ENCODE peak calls at places on chromosomes 1 and 21, in five cellular contexts. Z is fibroblast of lung; F is AG04449; G is sigmoid colon; H is CD4-positive, alpha-beta T cell. K is an unnamed sample.
A peak's percentile ranks its signal among the peaks of the same experiment; 100 is the strongest.

GRCh38 chr1:15617173-15617873 is at the start of gene DDI2:
- DNase-seq in F (peak; percentile 83), Z (peak; percentile 97), H (peak; percentile 88), G (peak; percentile 98), K (peak; percentile 94)

GRCh38 chr1:31397360-31398095 is 15.5 kb upstream of the SERINC2 start:
- DNase-seq in G (no peak), H (no peak), F (no peak), Z (no peak), K (no peak)

GRCh38 chr1:111249960-111250359 is 22.4 kb downstream of the CHI3L2 start:
- DNase-seq in G (no peak), F (no peak), Z (no peak), H (no peak), K (no peak)

GRCh38 chr21:28215214-28215954 is 777.3 kb downstream of the LTN1 start:
- DNase-seq in G (no peak), H (no peak), F (peak; percentile 26), Z (peak; percentile 63), K (peak; percentile 57)

GRCh38 chr1:27562021-27562420 is 41.9 kb downstream of the AHDC1 start:
- DNase-seq in F (no peak), G (no peak), Z (no peak), H (no peak), K (no peak)

GRCh38 chr1:19651141-19651737 is 7.1 kb downstream of the NBL1 start:
- DNase-seq in H (peak; percentile 36), G (peak; percentile 84), Z (peak; percentile 56), F (no peak), K (peak; percentile 22)

GRCh38 chr1:89762431-89762800 is 58.4 kb upstream of the LRRC8D start:
- DNase-seq in G (no peak), F (no peak), H (no peak), Z (no peak), K (no peak)

GRCh38 chr1:39026947-39027507 is 877 bp downstream of the NDUFS5 start:
- DNase-seq in H (no peak), G (no peak), Z (no peak), F (no peak), K (no peak)

GRCh38 chr1:157274698-157275534 is 136.7 kb upstream of the ETV3 start:
- DNase-seq in H (no peak), F (peak; percentile 9), Z (peak; percentile 6), G (no peak), K (no peak)

GRCh38 chr21:37139902-37140301 is 66.8 kb downstream of the TTC3 start:
- DNase-seq in H (no peak), G (no peak), F (peak; percentile 61), Z (peak; percentile 77), K (no peak)

GRCh38 chr1:16900771-16901170 is 5.0 kb downstream of the RNU1-2 start:
- DNase-seq in H (no peak), Z (no peak), F (no peak), G (no peak), K (no peak)

GRCh38 chr1:21647431-21648373 is 21.5 kb downstream of the RAP1GAP start:
- DNase-seq in Z (peak; percentile 55), F (no peak), H (no peak), G (no peak), K (no peak)

GRCh38 chr21:42456457-42456856 is 39.6 kb downstream of the RSPH1 start:
- DNase-seq in Z (no peak), F (no peak), H (peak; percentile 33), G (no peak), K (no peak)

GRCh38 chr21:16426936-16427335 is 697.2 kb downstream of the USP25 start:
- DNase-seq in Z (no peak), H (no peak), G (no peak), F (no peak), K (no peak)

GRCh38 chr1:184486761-184487445 is 100.1 kb downstream of the C1orf21 start:
- DNase-seq in G (no peak), F (no peak), H (no peak), Z (no peak), K (no peak)

GRCh38 chr1:22529901-22530621 is 33.2 kb upstream of the EPHA8 start:
- DNase-seq in Z (peak; percentile 24), F (no peak), G (peak; percentile 69), H (no peak), K (peak; percentile 10)

GRCh38 chr1:200372095-200372884 is 37.5 kb downstream of the ZNF281 start:
- DNase-seq in H (no peak), Z (peak; percentile 67), G (no peak), F (peak; percentile 79), K (no peak)

GRCh38 chr1:24987875-24988559 is 57.9 kb upstream of the RUNX3 start:
- DNase-seq in F (no peak), H (no peak), Z (no peak), G (no peak), K (no peak)

GRCh38 chr1:167947733-167948132 is 10.9 kb upstream of the MPC2 start:
- DNase-seq in F (no peak), Z (no peak), H (no peak), G (no peak), K (no peak)

GRCh38 chr21:31156662-31157061 is 118.4 kb upstream of the KRTAP19-8 start:
- DNase-seq in Z (no peak), F (no peak), G (no peak), H (no peak), K (no peak)

GRCh38 chr1:156626079-156626438 is 6.8 kb downstream of the HAPLN2 start:
- DNase-seq in F (no peak), Z (no peak), G (no peak), H (no peak), K (no peak)

GRCh38 chr1:231550448-231550781 is 21.9 kb downstream of the TSNAX start:
- DNase-seq in G (no peak), H (no peak), Z (no peak), F (no peak), K (no peak)

GRCh38 chr1:194466706-194467105 is 1280.3 kb upstream of the B3GALT2 start:
- DNase-seq in Z (peak; percentile 6), H (no peak), G (no peak), F (no peak), K (no peak)

GRCh38 chr1:229430761-229431269 is 3.1 kb downstream of the ACTA1 start:
- DNase-seq in F (no peak), G (no peak), Z (peak; percentile 52), H (no peak), K (no peak)

GRCh38 chr1:30759718-30760281 is 2.2 kb upstream of the LAPTM5 start:
- DNase-seq in Z (no peak), F (no peak), H (peak; percentile 60), G (no peak), K (no peak)

GRCh38 chr1:180178511-180179161 is 24.0 kb downstream of the QSOX1 start:
- DNase-seq in H (peak; percentile 46), Z (peak; percentile 65), G (peak; percentile 81), F (no peak), K (no peak)

GRCh38 chr1:155052412-155053400 is 1.6 kb downstream of the ADAM15 start:
- DNase-seq in Z (no peak), G (no peak), H (no peak), F (no peak), K (no peak)
- TF ChIP-seq CTCF in Z (no peak), G (no peak), H (peak; percentile 23), F (peak; percentile 39), K (peak; percentile 35)

GRCh38 chr1:1552263-1552639 is 11.8 kb upstream of the TMEM240 start:
- DNase-seq in F (no peak), G (no peak), H (no peak), Z (no peak), K (no peak)

GRCh38 chr1:1551524-1552262 is 11.3 kb upstream of the TMEM240 start:
- DNase-seq in F (no peak), Z (no peak), G (no peak), H (no peak), K (no peak)

GRCh38 chr1:1550087-1550486 is 9.7 kb upstream of the TMEM240 start:
- DNase-seq in G (no peak), H (no peak), F (no peak), Z (no peak), K (no peak)

GRCh38 chr1:1548591-1548990 is 8.2 kb upstream of the TMEM240 start:
- DNase-seq in H (no peak), F (no peak), Z (no peak), G (no peak), K (no peak)

GRCh38 chr1:1550591-1551432 is 10.4 kb upstream of the TMEM240 start:
- DNase-seq in H (no peak), F (no peak), G (no peak), Z (peak; percentile 69), K (no peak)
- TF ChIP-seq CTCF in H (no peak), F (peak; percentile 38), G (no peak), Z (peak; percentile 58), K (peak; percentile 45)

GRCh38 chr1:225004396-225004795 is 74.9 kb downstream of the DNAH14 start:
- DNase-seq in Z (no peak), F (no peak), G (no peak), H (no peak), K (no peak)
- TF ChIP-seq CTCF in Z (no peak), F (no peak), G (no peak), H (no peak), K (no peak)

GRCh38 chr21:25567472-25567871 is 39.8 kb downstream of the MRPL39 start:
- DNase-seq in Z (no peak), F (no peak), H (no peak), G (no peak), K (no peak)
- TF ChIP-seq CTCF in Z (no peak), F (no peak), H (no peak), G (no peak), K (no peak)

GRCh38 chr1:113675299-113675698 is 84.0 kb downstream of the PHTF1 start:
- DNase-seq in H (no peak), F (no peak), Z (no peak), G (no peak), K (no peak)

GRCh38 chr1:113674591-113674990 is 84.7 kb downstream of the PHTF1 start:
- DNase-seq in Z (no peak), H (no peak), G (no peak), F (no peak), K (no peak)

GRCh38 chr1:113672491-113672890 is 86.8 kb downstream of the PHTF1 start:
- DNase-seq in F (no peak), G (no peak), H (no peak), Z (no peak), K (no peak)

GRCh38 chr1:113670650-113671049 is 88.6 kb downstream of the PHTF1 start:
- DNase-seq in H (no peak), Z (no peak), G (no peak), F (no peak), K (no peak)

DNA sequence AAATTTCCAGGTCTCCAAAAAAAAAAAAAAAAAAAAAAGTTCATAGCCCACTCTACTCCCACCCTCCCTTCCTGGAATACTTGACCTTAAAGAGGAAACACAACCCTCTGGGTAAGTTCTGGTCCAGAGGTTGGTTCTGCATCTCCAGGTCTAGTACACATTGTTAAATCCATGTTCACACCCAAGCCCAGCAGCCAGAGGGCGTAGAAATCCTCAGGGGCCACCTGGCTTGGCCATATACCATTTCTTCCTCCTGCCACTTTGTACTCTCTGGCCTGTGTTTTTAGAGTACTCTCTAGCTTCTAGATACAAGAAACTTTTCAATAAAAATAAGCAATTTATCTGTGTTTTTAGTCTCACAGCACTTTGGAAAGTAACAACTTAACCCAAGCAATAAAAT is 89.3 kb downstream of the PHTF1 start:
- DNase-seq in Z (no peak), G (no peak), F (no peak), H (no peak), K (no peak)
- TF ChIP-seq CTCF in Z (no peak), G (no peak), F (no peak), H (no peak), K (no peak)

GRCh38 chr1:107442545-107442944 is 301.7 kb downstream of the NTNG1 start:
- DNase-seq in F (no peak), G (no peak), H (no peak), Z (no peak), K (no peak)
- TF ChIP-seq CTCF in F (no peak), G (no peak), H (no peak), Z (no peak), K (no peak)

K was measured in AG09319.